ENCODE peak calls at places on chromosomes 3 and 15, in five cellular contexts. One of them, this sample, is unnamed.

GRCh38 chr3:195542261-195542660 is 864 bp downstream of the PPP1R2 start:
- DNase-seq in K562: no peak
- DNase-seq in GM12878: no peak
- DNase-seq in H1: no peak
- DNase-seq in HepG2: no peak
- DNase-seq in this sample: no peak

GRCh38 chr3:16247282-16248058 is 17.3 kb downstream of the DPH3 start:
- DNase-seq in K562: peak
- DNase-seq in GM12878: peak
- DNase-seq in H1: peak
- DNase-seq in HepG2: peak
- DNase-seq in this sample: peak

GRCh38 chr3:188272481-188273372 is 118.8 kb downstream of the LPP start:
- DNase-seq in K562: no peak
- DNase-seq in GM12878: no peak
- DNase-seq in H1: no peak
- DNase-seq in HepG2: peak
- DNase-seq in this sample: no peak

GRCh38 chr3:4547799-4548198 is 54.7 kb downstream of the ITPR1 start:
- DNase-seq in K562: no peak
- DNase-seq in GM12878: no peak
- DNase-seq in H1: no peak
- DNase-seq in HepG2: no peak
- DNase-seq in this sample: no peak

GRCh38 chr3:89227218-89227617 is 119.8 kb downstream of the EPHA3 start:
- DNase-seq in K562: no peak
- DNase-seq in GM12878: no peak
- DNase-seq in H1: no peak
- DNase-seq in HepG2: no peak
- DNase-seq in this sample: no peak

GRCh38 chr15:91472316-91472756 is 372.3 kb downstream of the SV2B start:
- DNase-seq in K562: no peak
- DNase-seq in GM12878: no peak
- DNase-seq in H1: no peak
- DNase-seq in HepG2: no peak
- DNase-seq in this sample: no peak

GRCh38 chr3:8423307-8423706 is 78.3 kb upstream of the LMCD1 start:
- DNase-seq in K562: no peak
- DNase-seq in GM12878: no peak
- DNase-seq in H1: no peak
- DNase-seq in HepG2: no peak
- DNase-seq in this sample: no peak

GRCh38 chr3:61443886-61444285 is 117.5 kb upstream of the PTPRG start:
- DNase-seq in K562: no peak
- DNase-seq in GM12878: no peak
- DNase-seq in H1: no peak
- DNase-seq in HepG2: no peak
- DNase-seq in this sample: no peak

GRCh38 chr3:172607305-172608121 is 84.3 kb upstream of the TNFSF10 start:
- DNase-seq in K562: no peak
- DNase-seq in GM12878: no peak
- DNase-seq in H1: no peak
- DNase-seq in HepG2: no peak
- DNase-seq in this sample: no peak

GRCh38 chr3:75075158-75075557 is 460.7 kb upstream of the CNTN3 start:
- DNase-seq in K562: no peak
- DNase-seq in GM12878: no peak
- DNase-seq in H1: no peak
- DNase-seq in HepG2: no peak
- DNase-seq in this sample: no peak

GRCh38 chr3:53046171-53047170 is 598 bp upstream of the SFMBT1 start:
- DNase-seq in K562: no peak
- DNase-seq in GM12878: no peak
- DNase-seq in H1: peak
- DNase-seq in HepG2: no peak
- DNase-seq in this sample: peak

GRCh38 chr3:53224536-53224935 is 31.3 kb downstream of the TKT start:
- DNase-seq in K562: no peak
- DNase-seq in GM12878: no peak
- DNase-seq in H1: no peak
- DNase-seq in HepG2: no peak
- DNase-seq in this sample: no peak

GRCh38 chr3:145900056-145900829 is 260.7 kb downstream of the PLOD2 start:
- DNase-seq in K562: no peak
- DNase-seq in GM12878: peak
- DNase-seq in H1: no peak
- DNase-seq in HepG2: no peak
- DNase-seq in this sample: no peak

GRCh38 chr3:147421184-147421912 is 12.2 kb downstream of the ZIC1 start:
- DNase-seq in K562: no peak
- DNase-seq in GM12878: no peak
- DNase-seq in H1: peak
- DNase-seq in HepG2: no peak
- DNase-seq in this sample: no peak

GRCh38 chr15:44545934-44546802 is 9.2 kb downstream of the EIF3J start:
- DNase-seq in K562: no peak
- DNase-seq in GM12878: peak
- DNase-seq in H1: no peak
- DNase-seq in HepG2: no peak
- DNase-seq in this sample: no peak

GRCh38 chr15:76393614-76394013 is 57.0 kb downstream of the ISL2 start:
- DNase-seq in K562: no peak
- DNase-seq in GM12878: no peak
- DNase-seq in H1: no peak
- DNase-seq in HepG2: no peak
- DNase-seq in this sample: no peak

GRCh38 chr3:24158756-24159155 is 213.7 kb downstream of the NR1D2 start:
- DNase-seq in K562: no peak
- DNase-seq in GM12878: no peak
- DNase-seq in H1: no peak
- DNase-seq in HepG2: no peak
- DNase-seq in this sample: no peak

GRCh38 chr15:72532991-72533601 is 59.0 kb downstream of the ARIH1 start:
- DNase-seq in K562: no peak
- DNase-seq in GM12878: no peak
- DNase-seq in H1: no peak
- DNase-seq in HepG2: peak
- DNase-seq in this sample: peak

GRCh38 chr3:127337911-127338531 is 50.2 kb upstream of the PRR20G start:
- DNase-seq in K562: no peak
- DNase-seq in GM12878: no peak
- DNase-seq in H1: no peak
- DNase-seq in HepG2: no peak
- DNase-seq in this sample: no peak

GRCh38 chr15:43302155-43302554 is 28.2 kb downstream of the LCMT2 start:
- DNase-seq in K562: no peak
- DNase-seq in GM12878: no peak
- DNase-seq in H1: no peak
- DNase-seq in HepG2: no peak
- DNase-seq in this sample: no peak

GRCh38 chr3:128316456-128316855 is 150.2 kb downstream of the DNAJB8 start:
- DNase-seq in K562: no peak
- DNase-seq in GM12878: no peak
- DNase-seq in H1: peak
- DNase-seq in HepG2: no peak
- DNase-seq in this sample: no peak

GRCh38 chr3:10173095-10173925 is 8.6 kb downstream of the IRAK2 start:
- DNase-seq in K562: peak
- DNase-seq in GM12878: no peak
- DNase-seq in H1: no peak
- DNase-seq in HepG2: no peak
- DNase-seq in this sample: no peak

GRCh38 chr3:72265250-72265649 is 480.3 kb upstream of the PROK2 start:
- DNase-seq in K562: peak
- DNase-seq in GM12878: no peak
- DNase-seq in H1: no peak
- DNase-seq in HepG2: no peak
- DNase-seq in this sample: no peak

GRCh38 chr3:62201438-62202035 is 171.8 kb downstream of the FEZF2 start:
- DNase-seq in K562: peak
- DNase-seq in GM12878: no peak
- DNase-seq in H1: no peak
- DNase-seq in HepG2: peak
- DNase-seq in this sample: peak

GRCh38 chr3:8488436-8488835 is 13.2 kb upstream of the LMCD1 start:
- DNase-seq in K562: peak
- DNase-seq in GM12878: no peak
- DNase-seq in H1: no peak
- DNase-seq in HepG2: no peak
- DNase-seq in this sample: no peak

GRCh38 chr3:174945951-174946350 is 86.8 kb downstream of the NAALADL2 start:
- DNase-seq in K562: no peak
- DNase-seq in GM12878: no peak
- DNase-seq in H1: no peak
- DNase-seq in HepG2: no peak
- DNase-seq in this sample: no peak

GRCh38 chr3:184234224-184234623 is 4.8 kb downstream of the VWA5B2 start:
- DNase-seq in K562: peak
- DNase-seq in GM12878: no peak
- DNase-seq in H1: no peak
- DNase-seq in HepG2: peak
- DNase-seq in this sample: peak

GRCh38 chr3:127324080-127324479 is 36.2 kb upstream of the PRR20G start:
- DNase-seq in K562: no peak
- DNase-seq in GM12878: no peak
- DNase-seq in H1: no peak
- DNase-seq in HepG2: no peak
- DNase-seq in this sample: no peak

GRCh38 chr3:53230041-53230621 is 25.7 kb downstream of the TKT start:
- DNase-seq in K562: no peak
- DNase-seq in GM12878: no peak
- DNase-seq in H1: no peak
- DNase-seq in HepG2: no peak
- DNase-seq in this sample: no peak

GRCh38 chr3:150000631-150001030 is 29.9 kb upstream of the PFN2 start:
- DNase-seq in K562: no peak
- DNase-seq in GM12878: no peak
- DNase-seq in H1: no peak
- DNase-seq in HepG2: no peak
- DNase-seq in this sample: no peak

GRCh38 chr3:150925751-150926201 is 20.5 kb upstream of the MINDY4B start:
- DNase-seq in K562: peak
- DNase-seq in GM12878: no peak
- DNase-seq in H1: peak
- DNase-seq in HepG2: peak
- DNase-seq in this sample: peak

GRCh38 chr3:49300595-49300994 is 23.6 kb upstream of the C3orf62 start:
- DNase-seq in K562: no peak
- DNase-seq in GM12878: no peak
- DNase-seq in H1: no peak
- DNase-seq in HepG2: peak
- DNase-seq in this sample: no peak

GRCh38 chr3:49294343-49294742 is 17.3 kb upstream of the C3orf62 start:
- DNase-seq in K562: no peak
- DNase-seq in GM12878: no peak
- DNase-seq in H1: no peak
- DNase-seq in HepG2: no peak
- DNase-seq in this sample: no peak

GRCh38 chr3:49298511-49298910 is 21.5 kb upstream of the C3orf62 start:
- DNase-seq in K562: no peak
- DNase-seq in GM12878: no peak
- DNase-seq in H1: no peak
- DNase-seq in HepG2: peak
- DNase-seq in this sample: no peak

GRCh38 chr3:49296781-49297420 is 19.9 kb upstream of the C3orf62 start:
- DNase-seq in K562: no peak
- DNase-seq in GM12878: no peak
- DNase-seq in H1: no peak
- DNase-seq in HepG2: no peak
- DNase-seq in this sample: no peak

GRCh38 chr3:49295489-49296058 is 18.5 kb upstream of the C3orf62 start:
- DNase-seq in K562: peak
- DNase-seq in GM12878: no peak
- DNase-seq in H1: no peak
- DNase-seq in HepG2: peak
- DNase-seq in this sample: no peak
- TF ChIP-seq JUND in K562: no peak
- TF ChIP-seq JUND in GM12878: no peak
- TF ChIP-seq JUND in H1: no peak
- TF ChIP-seq JUND in HepG2: no peak
- TF ChIP-seq JUND in this sample: no peak

GRCh38 chr3:177306252-177306651 is 109.0 kb upstream of the TBL1XR1 start:
- DNase-seq in K562: no peak
- DNase-seq in GM12878: no peak
- DNase-seq in H1: no peak
- DNase-seq in HepG2: no peak
- DNase-seq in this sample: no peak
- TF ChIP-seq JUND in K562: no peak
- TF ChIP-seq JUND in GM12878: no peak
- TF ChIP-seq JUND in H1: no peak
- TF ChIP-seq JUND in HepG2: no peak
- TF ChIP-seq JUND in this sample: no peak

GRCh38 chr3:189584609-189585008 is 46.6 kb upstream of the TP63 start:
- DNase-seq in K562: no peak
- DNase-seq in GM12878: no peak
- DNase-seq in H1: no peak
- DNase-seq in HepG2: no peak
- DNase-seq in this sample: no peak
- TF ChIP-seq JUND in K562: no peak
- TF ChIP-seq JUND in GM12878: no peak
- TF ChIP-seq JUND in H1: no peak
- TF ChIP-seq JUND in HepG2: no peak
- TF ChIP-seq JUND in this sample: no peak

DNA sequence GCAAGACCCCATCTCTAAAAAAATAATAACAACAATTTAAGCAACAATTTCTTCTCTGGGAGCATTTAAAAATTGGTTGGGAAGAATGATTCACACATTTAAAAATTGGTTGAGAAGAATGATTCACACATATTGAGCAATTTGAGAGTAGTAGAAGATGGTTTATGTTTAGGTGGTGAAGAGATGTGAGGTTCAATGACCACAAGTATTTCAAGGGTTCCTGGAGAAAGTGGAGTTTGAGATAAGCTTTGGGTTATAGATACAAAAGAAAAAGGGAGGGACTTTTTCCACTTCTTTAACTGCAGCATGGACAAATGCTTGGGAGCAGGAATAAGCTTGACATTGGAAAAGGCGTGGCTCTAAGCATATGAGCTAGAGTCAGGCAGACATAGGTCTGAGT is 145.7 kb upstream of the NPHP3 start:
- DNase-seq in K562: no peak
- DNase-seq in GM12878: no peak
- DNase-seq in H1: no peak
- DNase-seq in HepG2: no peak
- DNase-seq in this sample: no peak
- TF ChIP-seq JUND in K562: no peak
- TF ChIP-seq JUND in GM12878: no peak
- TF ChIP-seq JUND in H1: no peak
- TF ChIP-seq JUND in HepG2: no peak
- TF ChIP-seq JUND in this sample: no peak

GRCh38 chr15:89404023-89404422 is 69.4 kb upstream of the POLG start:
- DNase-seq in K562: no peak
- DNase-seq in GM12878: no peak
- DNase-seq in H1: no peak
- DNase-seq in HepG2: no peak
- DNase-seq in this sample: no peak
- TF ChIP-seq JUND in K562: no peak
- TF ChIP-seq JUND in GM12878: no peak
- TF ChIP-seq JUND in H1: no peak
- TF ChIP-seq JUND in HepG2: no peak
- TF ChIP-seq JUND in this sample: no peak

GRCh38 chr3:57154470-57154869 is 10.7 kb downstream of the IL17RD start:
- DNase-seq in K562: no peak
- DNase-seq in GM12878: no peak
- DNase-seq in H1: no peak
- DNase-seq in HepG2: no peak
- DNase-seq in this sample: no peak
- TF ChIP-seq JUND in K562: no peak
- TF ChIP-seq JUND in GM12878: no peak
- TF ChIP-seq JUND in H1: no peak
- TF ChIP-seq JUND in HepG2: no peak
- TF ChIP-seq JUND in this sample: no peak